ENCODE peak calls at places on chromosomes 13 and 19, in eight cellular contexts. One of them, this sample, is unnamed.

GRCh38 chr13:60990032-60990733 is 425.5 kb downstream of the PCDH20 start:
- DNase-seq in activated T-cell treated with anti-CD3 and anti-CD28 coated beads, Interleukin-2, amount 50 U/mL, for 1 hour: no peak
- DNase-seq in hypothalamus: no peak
- DNase-seq in GDM1: peak
- DNase-seq in EH: no peak
- DNase-seq in dorsolateral prefrontal cortex: no peak
- DNase-seq in CD4-positive, alpha-beta memory T cell: no peak
- DNase-seq in NCI-H345: no peak
- DNase-seq in this sample: no peak

GRCh38 chr19:54817670-54818536 is 1.6 kb downstream of the KIR3DL1 start:
- DNase-seq in GDM1: no peak
- DNase-seq in activated T-cell treated with anti-CD3 and anti-CD28 coated beads, Interleukin-2, amount 50 U/mL, for 1 hour: no peak
- DNase-seq in NCI-H345: no peak
- DNase-seq in dorsolateral prefrontal cortex: no peak
- DNase-seq in hypothalamus: no peak
- DNase-seq in EH: no peak
- DNase-seq in CD4-positive, alpha-beta memory T cell: no peak
- DNase-seq in this sample: no peak

GRCh38 chr13:43783820-43784219 is 3.0 kb downstream of the ENOX1 start:
- DNase-seq in GDM1: no peak
- DNase-seq in EH: peak
- DNase-seq in activated T-cell treated with anti-CD3 and anti-CD28 coated beads, Interleukin-2, amount 50 U/mL, for 1 hour: no peak
- DNase-seq in CD4-positive, alpha-beta memory T cell: peak
- DNase-seq in NCI-H345: peak
- DNase-seq in hypothalamus: no peak
- DNase-seq in dorsolateral prefrontal cortex: no peak
- DNase-seq in this sample: no peak

GRCh38 chr13:76292726-76293125 is 593.5 kb downstream of the KCTD12 start:
- DNase-seq in CD4-positive, alpha-beta memory T cell: no peak
- DNase-seq in EH: no peak
- DNase-seq in dorsolateral prefrontal cortex: no peak
- DNase-seq in NCI-H345: no peak
- DNase-seq in activated T-cell treated with anti-CD3 and anti-CD28 coated beads, Interleukin-2, amount 50 U/mL, for 1 hour: no peak
- DNase-seq in hypothalamus: no peak
- DNase-seq in GDM1: no peak
- DNase-seq in this sample: no peak

GRCh38 chr19:46953955-46954501 is 65.6 kb upstream of the NPAS1 start:
- DNase-seq in NCI-H345: no peak
- DNase-seq in GDM1: no peak
- DNase-seq in dorsolateral prefrontal cortex: no peak
- DNase-seq in activated T-cell treated with anti-CD3 and anti-CD28 coated beads, Interleukin-2, amount 50 U/mL, for 1 hour: no peak
- DNase-seq in hypothalamus: no peak
- DNase-seq in EH: no peak
- DNase-seq in CD4-positive, alpha-beta memory T cell: no peak
- DNase-seq in this sample: no peak

GRCh38 chr13:69319659-69320058 is 788.0 kb upstream of the ATXN8OS start:
- DNase-seq in EH: no peak
- DNase-seq in NCI-H345: no peak
- DNase-seq in GDM1: no peak
- DNase-seq in CD4-positive, alpha-beta memory T cell: no peak
- DNase-seq in dorsolateral prefrontal cortex: no peak
- DNase-seq in hypothalamus: no peak
- DNase-seq in activated T-cell treated with anti-CD3 and anti-CD28 coated beads, Interleukin-2, amount 50 U/mL, for 1 hour: no peak
- DNase-seq in this sample: no peak

GRCh38 chr19:47081095-47081494 is 32.5 kb downstream of the ZC3H4 start:
- DNase-seq in activated T-cell treated with anti-CD3 and anti-CD28 coated beads, Interleukin-2, amount 50 U/mL, for 1 hour: no peak
- DNase-seq in CD4-positive, alpha-beta memory T cell: no peak
- DNase-seq in GDM1: no peak
- DNase-seq in dorsolateral prefrontal cortex: no peak
- DNase-seq in EH: peak
- DNase-seq in NCI-H345: no peak
- DNase-seq in hypothalamus: no peak
- DNase-seq in this sample: no peak

GRCh38 chr19:13208131-13208963 is 58.1 kb downstream of the IER2 start:
- DNase-seq in EH: peak
- DNase-seq in GDM1: peak
- DNase-seq in dorsolateral prefrontal cortex: no peak
- DNase-seq in activated T-cell treated with anti-CD3 and anti-CD28 coated beads, Interleukin-2, amount 50 U/mL, for 1 hour: peak
- DNase-seq in NCI-H345: no peak
- DNase-seq in hypothalamus: no peak
- DNase-seq in CD4-positive, alpha-beta memory T cell: peak
- DNase-seq in this sample: peak

GRCh38 chr19:33302175-33302973 is at the start of gene CEBPA:
- DNase-seq in activated T-cell treated with anti-CD3 and anti-CD28 coated beads, Interleukin-2, amount 50 U/mL, for 1 hour: peak
- DNase-seq in dorsolateral prefrontal cortex: no peak
- DNase-seq in EH: peak
- DNase-seq in CD4-positive, alpha-beta memory T cell: peak
- DNase-seq in NCI-H345: peak
- DNase-seq in hypothalamus: peak
- DNase-seq in GDM1: peak
- DNase-seq in this sample: peak

GRCh38 chr13:59689057-59689456 is 474.7 kb downstream of the DIAPH3 start:
- DNase-seq in GDM1: no peak
- DNase-seq in CD4-positive, alpha-beta memory T cell: no peak
- DNase-seq in EH: no peak
- DNase-seq in dorsolateral prefrontal cortex: no peak
- DNase-seq in activated T-cell treated with anti-CD3 and anti-CD28 coated beads, Interleukin-2, amount 50 U/mL, for 1 hour: no peak
- DNase-seq in hypothalamus: no peak
- DNase-seq in NCI-H345: no peak
- DNase-seq in this sample: no peak

GRCh38 chr13:22735381-22735995 is 445.3 kb upstream of the SGCG start:
- DNase-seq in GDM1: no peak
- DNase-seq in activated T-cell treated with anti-CD3 and anti-CD28 coated beads, Interleukin-2, amount 50 U/mL, for 1 hour: no peak
- DNase-seq in dorsolateral prefrontal cortex: no peak
- DNase-seq in EH: no peak
- DNase-seq in hypothalamus: no peak
- DNase-seq in CD4-positive, alpha-beta memory T cell: no peak
- DNase-seq in NCI-H345: no peak
- DNase-seq in this sample: no peak

GRCh38 chr13:36475468-36475867 is 43.2 kb downstream of the CCNA1 start:
- DNase-seq in NCI-H345: no peak
- DNase-seq in EH: peak
- DNase-seq in CD4-positive, alpha-beta memory T cell: no peak
- DNase-seq in dorsolateral prefrontal cortex: no peak
- DNase-seq in GDM1: peak
- DNase-seq in hypothalamus: no peak
- DNase-seq in activated T-cell treated with anti-CD3 and anti-CD28 coated beads, Interleukin-2, amount 50 U/mL, for 1 hour: no peak
- DNase-seq in this sample: no peak

GRCh38 chr13:41050041-41050440 is 11.3 kb upstream of the WBP4 start:
- DNase-seq in EH: no peak
- DNase-seq in dorsolateral prefrontal cortex: no peak
- DNase-seq in hypothalamus: no peak
- DNase-seq in CD4-positive, alpha-beta memory T cell: no peak
- DNase-seq in GDM1: no peak
- DNase-seq in activated T-cell treated with anti-CD3 and anti-CD28 coated beads, Interleukin-2, amount 50 U/mL, for 1 hour: no peak
- DNase-seq in NCI-H345: no peak
- DNase-seq in this sample: no peak

GRCh38 chr19:53917356-53917755 is 8.3 kb downstream of the CACNG7 start:
- DNase-seq in CD4-positive, alpha-beta memory T cell: no peak
- DNase-seq in NCI-H345: no peak
- DNase-seq in hypothalamus: no peak
- DNase-seq in activated T-cell treated with anti-CD3 and anti-CD28 coated beads, Interleukin-2, amount 50 U/mL, for 1 hour: no peak
- DNase-seq in EH: no peak
- DNase-seq in GDM1: no peak
- DNase-seq in dorsolateral prefrontal cortex: no peak
- DNase-seq in this sample: no peak

GRCh38 chr19:4052114-4052992 is 14.3 kb downstream of the ZBTB7A start:
- DNase-seq in hypothalamus: peak
- DNase-seq in EH: peak
- DNase-seq in GDM1: no peak
- DNase-seq in CD4-positive, alpha-beta memory T cell: no peak
- DNase-seq in dorsolateral prefrontal cortex: no peak
- DNase-seq in NCI-H345: no peak
- DNase-seq in activated T-cell treated with anti-CD3 and anti-CD28 coated beads, Interleukin-2, amount 50 U/mL, for 1 hour: no peak
- DNase-seq in this sample: no peak

GRCh38 chr13:104773775-104774174 is 1707.6 kb upstream of the SLC10A2 start:
- DNase-seq in dorsolateral prefrontal cortex: no peak
- DNase-seq in NCI-H345: peak
- DNase-seq in CD4-positive, alpha-beta memory T cell: peak
- DNase-seq in hypothalamus: no peak
- DNase-seq in activated T-cell treated with anti-CD3 and anti-CD28 coated beads, Interleukin-2, amount 50 U/mL, for 1 hour: no peak
- DNase-seq in EH: peak
- DNase-seq in GDM1: no peak
- DNase-seq in this sample: no peak

GRCh38 chr13:74133657-74134201 is 475 bp downstream of the KLF12 start:
- DNase-seq in GDM1: no peak
- DNase-seq in dorsolateral prefrontal cortex: peak
- DNase-seq in activated T-cell treated with anti-CD3 and anti-CD28 coated beads, Interleukin-2, amount 50 U/mL, for 1 hour: peak
- DNase-seq in CD4-positive, alpha-beta memory T cell: peak
- DNase-seq in NCI-H345: peak
- DNase-seq in hypothalamus: peak
- DNase-seq in EH: peak
- DNase-seq in this sample: peak

GRCh38 chr19:39407644-39408391 is 1.2 kb downstream of the ZFP36 start:
- DNase-seq in hypothalamus: no peak
- DNase-seq in dorsolateral prefrontal cortex: no peak
- DNase-seq in CD4-positive, alpha-beta memory T cell: peak
- DNase-seq in EH: peak
- DNase-seq in activated T-cell treated with anti-CD3 and anti-CD28 coated beads, Interleukin-2, amount 50 U/mL, for 1 hour: peak
- DNase-seq in NCI-H345: no peak
- DNase-seq in GDM1: no peak
- DNase-seq in this sample: no peak

GRCh38 chr19:1163934-1164683 is 10.0 kb downstream of the SBNO2 start:
- DNase-seq in dorsolateral prefrontal cortex: no peak
- DNase-seq in CD4-positive, alpha-beta memory T cell: no peak
- DNase-seq in EH: no peak
- DNase-seq in NCI-H345: no peak
- DNase-seq in GDM1: no peak
- DNase-seq in activated T-cell treated with anti-CD3 and anti-CD28 coated beads, Interleukin-2, amount 50 U/mL, for 1 hour: no peak
- DNase-seq in hypothalamus: no peak
- DNase-seq in this sample: no peak

GRCh38 chr19:46404884-46405658 is 8.3 kb downstream of the CCDC8 start:
- DNase-seq in activated T-cell treated with anti-CD3 and anti-CD28 coated beads, Interleukin-2, amount 50 U/mL, for 1 hour: no peak
- DNase-seq in CD4-positive, alpha-beta memory T cell: no peak
- DNase-seq in dorsolateral prefrontal cortex: no peak
- DNase-seq in NCI-H345: no peak
- DNase-seq in hypothalamus: no peak
- DNase-seq in EH: no peak
- DNase-seq in GDM1: no peak
- DNase-seq in this sample: no peak

GRCh38 chr13:79451500-79451962 is 29.4 kb upstream of the NDFIP2 start:
- DNase-seq in hypothalamus: no peak
- DNase-seq in EH: peak
- DNase-seq in GDM1: no peak
- DNase-seq in CD4-positive, alpha-beta memory T cell: peak
- DNase-seq in dorsolateral prefrontal cortex: no peak
- DNase-seq in activated T-cell treated with anti-CD3 and anti-CD28 coated beads, Interleukin-2, amount 50 U/mL, for 1 hour: peak
- DNase-seq in NCI-H345: no peak
- DNase-seq in this sample: peak

GRCh38 chr19:21115430-21115829 is 26.4 kb upstream of the ZNF431 start:
- DNase-seq in CD4-positive, alpha-beta memory T cell: no peak
- DNase-seq in GDM1: no peak
- DNase-seq in activated T-cell treated with anti-CD3 and anti-CD28 coated beads, Interleukin-2, amount 50 U/mL, for 1 hour: no peak
- DNase-seq in dorsolateral prefrontal cortex: no peak
- DNase-seq in hypothalamus: no peak
- DNase-seq in EH: no peak
- DNase-seq in NCI-H345: no peak
- DNase-seq in this sample: no peak

GRCh38 chr13:97385146-97385545 is 48.8 kb upstream of the RAP2A start:
- DNase-seq in dorsolateral prefrontal cortex: no peak
- DNase-seq in CD4-positive, alpha-beta memory T cell: no peak
- DNase-seq in GDM1: no peak
- DNase-seq in activated T-cell treated with anti-CD3 and anti-CD28 coated beads, Interleukin-2, amount 50 U/mL, for 1 hour: no peak
- DNase-seq in NCI-H345: no peak
- DNase-seq in EH: peak
- DNase-seq in hypothalamus: no peak
- DNase-seq in this sample: no peak

GRCh38 chr19:35261356-35262100 is 7.2 kb upstream of the USF2 start:
- DNase-seq in CD4-positive, alpha-beta memory T cell: no peak
- DNase-seq in dorsolateral prefrontal cortex: peak
- DNase-seq in activated T-cell treated with anti-CD3 and anti-CD28 coated beads, Interleukin-2, amount 50 U/mL, for 1 hour: peak
- DNase-seq in EH: no peak
- DNase-seq in hypothalamus: no peak
- DNase-seq in NCI-H345: no peak
- DNase-seq in GDM1: no peak
- DNase-seq in this sample: no peak

GRCh38 chr19:31154021-31154420 is 195.2 kb downstream of the TSHZ3 start:
- DNase-seq in hypothalamus: no peak
- DNase-seq in GDM1: no peak
- DNase-seq in EH: peak
- DNase-seq in dorsolateral prefrontal cortex: no peak
- DNase-seq in activated T-cell treated with anti-CD3 and anti-CD28 coated beads, Interleukin-2, amount 50 U/mL, for 1 hour: no peak
- DNase-seq in NCI-H345: no peak
- DNase-seq in CD4-positive, alpha-beta memory T cell: no peak
- DNase-seq in this sample: no peak

GRCh38 chr19:10404888-10405808 is 1.8 kb upstream of the CDC37 start:
- DNase-seq in CD4-positive, alpha-beta memory T cell: no peak
- DNase-seq in dorsolateral prefrontal cortex: no peak
- DNase-seq in hypothalamus: no peak
- DNase-seq in GDM1: no peak
- DNase-seq in activated T-cell treated with anti-CD3 and anti-CD28 coated beads, Interleukin-2, amount 50 U/mL, for 1 hour: peak
- DNase-seq in EH: peak
- DNase-seq in NCI-H345: no peak
- DNase-seq in this sample: no peak

GRCh38 chr13:105971312-105971711 is 564.1 kb downstream of the EFNB2 start:
- DNase-seq in activated T-cell treated with anti-CD3 and anti-CD28 coated beads, Interleukin-2, amount 50 U/mL, for 1 hour: no peak
- DNase-seq in GDM1: no peak
- DNase-seq in hypothalamus: no peak
- DNase-seq in EH: peak
- DNase-seq in NCI-H345: no peak
- DNase-seq in CD4-positive, alpha-beta memory T cell: no peak
- DNase-seq in dorsolateral prefrontal cortex: no peak
- DNase-seq in this sample: no peak

This sample was measured in AG09319.